ENCODE peak calls at places on chromosomes 12 and 14, in four cellular contexts. Q is GM12891, C is GM12878, A is K562. D is an unnamed sample.

GRCh38 chr12:34406228-34406995 is 384.1 kb downstream of the ALG10 start:
- DNase-seq in Q (no peak), C (no peak), A (no peak), D (no peak)

GRCh38 chr12:27865421-27865820 is 85.4 kb upstream of the MANSC4 start:
- DNase-seq in Q (no peak), C (no peak), A (no peak), D (peak; percentile 2)

GRCh38 chr14:69281450-69282169 is 21.7 kb downstream of the GALNT16 start:
- DNase-seq in Q (no peak), C (no peak), A (no peak), D (no peak)

GRCh38 chr14:64990291-64990690 is 3.6 kb downstream of the FNTB start:
- DNase-seq in Q (no peak), C (no peak), A (no peak), D (no peak)

GRCh38 chr12:119006749-119007148 is 25.4 kb downstream of the SRRM4 start:
- DNase-seq in Q (no peak), C (no peak), A (no peak), D (no peak)

GRCh38 chr12:124464062-124464461 is 103.3 kb downstream of the NCOR2 start:
- DNase-seq in Q (no peak), C (no peak), A (no peak), D (no peak)

GRCh38 chr14:86639146-86639545 is 1109.2 kb downstream of the FLRT2 start:
- DNase-seq in Q (no peak), C (no peak), A (no peak), D (no peak)

GRCh38 chr14:55117816-55118441 is 11.1 kb upstream of the LGALS3 start:
- DNase-seq in Q (no peak), C (no peak), A (no peak), D (peak; percentile 97)

GRCh38 chr12:41190360-41190759 is 2.2 kb downstream of the PDZRN4 start:
- DNase-seq in Q (no peak), C (no peak), A (peak; percentile 2), D (no peak)

GRCh38 chr12:108332791-108333382 is 6.2 kb downstream of the CMKLR1 start:
- DNase-seq in Q (no peak), C (no peak), A (peak; percentile 31), D (peak; percentile 12)

GRCh38 chr12:13154851-13155250 is 41.7 kb upstream of the EMP1 start:
- DNase-seq in Q (no peak), C (no peak), A (no peak), D (no peak)
- TF ChIP-seq SPI1 in Q (no peak), C (no peak), A (no peak), D (no peak)

GRCh38 chr12:121749267-121749666 is 36.7 kb downstream of the TMEM120B start:
- DNase-seq in Q (no peak), C (no peak), A (no peak), D (no peak)

GRCh38 chr12:121751034-121751433 is 38.5 kb downstream of the TMEM120B start:
- DNase-seq in Q (no peak), C (no peak), A (no peak), D (no peak)

GRCh38 chr12:121750507-121750955 is 38.0 kb downstream of the TMEM120B start:
- DNase-seq in Q (no peak), C (no peak), A (no peak), D (no peak)

GRCh38 chr12:121748571-121749265 is 36.2 kb downstream of the TMEM120B start:
- DNase-seq in Q (no peak), C (no peak), A (peak; percentile 95), D (no peak)

GRCh38 chr12:121748218-121748570 is 35.6 kb downstream of the TMEM120B start:
- DNase-seq in Q (no peak), C (no peak), A (no peak), D (no peak)
- TF ChIP-seq SPI1 in Q (no peak), C (no peak), A (no peak), D (no peak)

GRCh38 chr14:33120966-33121365 is 182.3 kb downstream of the NPAS3 start:
- DNase-seq in Q (no peak), C (no peak), A (no peak), D (no peak)

GRCh38 chr14:33123281-33123680 is 184.6 kb downstream of the NPAS3 start:
- DNase-seq in Q (no peak), C (no peak), A (no peak), D (no peak)

GRCh38 chr14:33118653-33119052 is 180.0 kb downstream of the NPAS3 start:
- DNase-seq in Q (no peak), C (no peak), A (no peak), D (no peak)

GRCh38 chr14:33120341-33120740 is 181.7 kb downstream of the NPAS3 start:
- DNase-seq in Q (no peak), C (no peak), A (no peak), D (no peak)
- TF ChIP-seq SPI1 in Q (no peak), C (no peak), A (no peak), D (no peak)

DNA sequence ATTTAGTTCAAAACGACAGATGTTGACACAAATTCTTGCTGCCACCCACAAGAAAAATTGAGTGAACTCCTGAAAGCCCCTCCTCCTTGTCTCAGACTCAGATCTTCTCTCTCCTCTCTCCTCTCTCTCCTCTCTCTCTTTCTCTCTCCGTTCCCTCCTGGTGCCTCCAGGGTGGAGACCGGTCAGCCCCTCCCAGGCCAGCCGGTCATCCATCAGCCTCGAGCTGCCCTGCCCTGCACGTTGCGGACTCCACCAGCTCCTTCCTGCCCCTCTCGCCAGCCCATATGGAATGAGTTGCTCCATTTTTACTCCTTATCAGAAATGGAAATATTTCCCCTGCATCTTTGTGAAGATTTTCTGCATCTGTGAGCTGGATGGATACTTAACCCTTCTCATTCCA is 103.8 kb downstream of the TBX5 start:
- DNase-seq in Q (no peak), C (no peak), A (no peak), D (no peak)
- TF ChIP-seq SPI1 in Q (no peak), C (no peak), A (no peak), D (no peak)

D was measured in HL-60.